ENCODE peak calls at places on chromosomes 12 and 14, in four cellular contexts. N is tibial nerve, E is upper lobe of right lung, K is left ventricle myocardium inferior. R is an unnamed sample.

GRCh38 chr12:53751336-53752191 is at the start of gene CISTR:
- DNase-seq in N (no peak), E (peak; percentile 78), K (no peak), R (peak; percentile 44)

GRCh38 chr12:31002999-31003398 is 70.7 kb upstream of the DDX11 start:
- DNase-seq in N (no peak), E (peak; percentile 25), K (no peak), R (no peak)

GRCh38 chr12:102051431-102051965 is 10.3 kb downstream of the WASHC3 start:
- DNase-seq in N (no peak), E (no peak), K (no peak), R (peak; percentile 10)

GRCh38 chr12:108989381-108989780 is 31.5 kb downstream of the SVOP start:
- DNase-seq in N (no peak), E (no peak), K (no peak), R (no peak)

GRCh38 chr12:88299567-88300101 is 157.5 kb downstream of the TMTC3 start:
- DNase-seq in N (no peak), E (no peak), K (no peak), R (peak; percentile 56)

GRCh38 chr12:85273411-85274075 is 6.5 kb upstream of the ALX1 start:
- DNase-seq in N (no peak), E (peak; percentile 55), K (no peak), R (no peak)

GRCh38 chr12:50397122-50397650 is 777 bp upstream of the FAM186A start:
- DNase-seq in N (no peak), E (no peak), K (no peak), R (no peak)

GRCh38 chr14:105876158-105876557 is 349.8 kb downstream of the TMEM121 start:
- DNase-seq in N (no peak), E (no peak), K (no peak), R (no peak)

GRCh38 chr12:109741286-109741969 is 27.8 kb downstream of the FAM222A start:
- DNase-seq in N (no peak), E (peak; percentile 49), K (peak; percentile 4), R (no peak)

GRCh38 chr14:70888681-70889175 is 18.5 kb upstream of the PCNX1 start:
- DNase-seq in N (no peak), E (no peak), K (no peak), R (peak; percentile 47)

GRCh38 chr14:77302926-77303325 is 17.8 kb downstream of the POMT2 start:
- DNase-seq in N (no peak), E (no peak), K (no peak), R (peak; percentile 71)

GRCh38 chr14:46197856-46198255 is 453.7 kb downstream of the RPL10L start:
- DNase-seq in N (no peak), E (no peak), K (no peak), R (no peak)

GRCh38 chr12:510071-510825 is 50.5 kb downstream of the B4GALNT3 start:
- DNase-seq in N (no peak), E (peak; percentile 74), K (no peak), R (no peak)

GRCh38 chr12:22672951-22673350 is 48.0 kb downstream of the ETNK1 start:
- DNase-seq in N (no peak), E (no peak), K (no peak), R (no peak)

GRCh38 chr12:118307069-118307954 is 65.4 kb downstream of the TAOK3 start:
- DNase-seq in N (no peak), E (no peak), K (no peak), R (no peak)

GRCh38 chr12:113854385-113855136 is 111.6 kb downstream of the RBM19 start:
- DNase-seq in N (no peak), E (no peak), K (peak; percentile 50), R (no peak)

GRCh38 chr14:99968156-99968920 is 96.9 kb upstream of the EVL start:
- DNase-seq in N (no peak), E (no peak), K (no peak), R (no peak)

GRCh38 chr12:116563262-116563661 is 4.1 kb downstream of the MAP1LC3B2 start:
- DNase-seq in N (no peak), E (no peak), K (no peak), R (no peak)

GRCh38 chr14:55125403-55125802 is 3.6 kb upstream of the LGALS3 start:
- DNase-seq in N (no peak), E (no peak), K (no peak), R (peak; percentile 81)

GRCh38 chr14:69481815-69482568 is 2.5 kb upstream of the PLEKHD1 start:
- DNase-seq in N (no peak), E (no peak), K (no peak), R (no peak)

GRCh38 chr14:103552011-103552797 is 10.3 kb downstream of the BAG5 start:
- DNase-seq in N (no peak), E (peak; percentile 73), K (peak; percentile 66), R (no peak)

GRCh38 chr12:30700216-30700900 is 4.7 kb upstream of the IPO8 start:
- DNase-seq in N (no peak), E (no peak), K (no peak), R (no peak)

GRCh38 chr12:82686223-82687019 is at the start of gene TMTC2:
- DNase-seq in N (peak; percentile 90), E (peak; percentile 97), K (peak; percentile 90), R (peak; percentile 83)

GRCh38 chr12:109927622-109928021 is 27.5 kb downstream of the TCHP start:
- DNase-seq in N (no peak), E (no peak), K (no peak), R (peak; percentile 51)

GRCh38 chr14:104819361-104819771 is 18.5 kb downstream of the ZBTB42 start:
- DNase-seq in N (no peak), E (peak; percentile 55), K (no peak), R (no peak)

GRCh38 chr12:29921307-29921706 is 137.6 kb upstream of the TMTC1 start:
- DNase-seq in N (no peak), E (no peak), K (no peak), R (no peak)

GRCh38 chr12:87253157-87253556 is 776.0 kb downstream of the C12orf50 start:
- DNase-seq in N (no peak), E (no peak), K (no peak), R (no peak)

GRCh38 chr12:50082644-50083043 is 2.5 kb upstream of the SMARCD1 start:
- DNase-seq in N (no peak), E (no peak), K (no peak), R (no peak)

GRCh38 chr14:68891851-68892660 is 87.0 kb downstream of the ACTN1 start:
- DNase-seq in N (no peak), E (peak; percentile 41), K (no peak), R (no peak)

GRCh38 chr14:55814873-55815272 is 234.9 kb downstream of the KTN1 start:
- DNase-seq in N (no peak), E (no peak), K (no peak), R (no peak)

GRCh38 chr12:30847259-30847658 is 79.3 kb upstream of the TSPAN11 start:
- DNase-seq in N (peak; percentile 39), E (no peak), K (no peak), R (no peak)

DNA sequence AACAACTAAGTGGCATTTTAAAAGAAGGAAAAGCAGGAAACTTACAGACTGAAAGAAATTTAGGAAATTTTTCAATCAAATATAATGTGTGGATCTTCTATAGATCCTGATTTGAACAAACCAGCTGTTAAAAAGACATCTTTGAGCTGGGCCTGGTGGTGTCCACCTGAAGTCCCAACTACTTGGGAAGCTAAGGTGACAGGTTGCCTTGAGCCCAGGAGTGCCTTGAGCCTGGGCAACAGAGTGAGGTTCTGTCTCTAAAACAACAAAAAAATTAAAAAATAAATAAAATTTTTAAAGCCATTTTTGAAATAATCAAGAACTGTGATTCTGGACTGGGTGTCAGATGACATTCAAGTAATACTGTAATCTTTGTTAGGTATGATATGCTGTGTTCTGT is 7.0 kb downstream of the CKAP4 start:
- DNase-seq in N (no peak), E (no peak), K (no peak), R (no peak)
- H3K4me3 ChIP-seq in N (no peak overlapping the region), E (no peak overlapping the region), K (no peak overlapping the region), R (no peak overlapping the region)

GRCh38 chr14:30088620-30089019 is 161.0 kb upstream of the PRKD1 start:
- DNase-seq in N (no peak), E (no peak), K (no peak), R (no peak)

DNA sequence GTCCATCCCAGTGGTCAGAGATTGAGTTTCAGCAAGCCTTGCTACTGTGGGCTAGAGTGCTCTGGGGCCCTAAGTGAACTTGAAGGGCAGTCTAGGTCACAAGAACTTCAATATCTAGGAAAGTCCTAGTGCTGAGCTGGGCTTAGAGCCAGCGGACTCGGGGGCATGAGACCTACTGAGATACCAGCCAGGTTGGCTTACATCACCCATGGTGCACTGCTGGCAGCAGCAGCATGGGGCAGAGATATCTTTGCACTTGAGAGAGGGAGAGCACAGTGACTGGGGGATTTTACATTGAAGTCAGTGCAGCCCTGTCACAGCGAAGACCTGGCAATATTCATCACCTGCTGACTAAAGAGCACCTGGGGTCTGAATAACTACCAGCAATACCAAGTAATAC is 158.3 kb upstream of the PRKD1 start:
- DNase-seq in N (no peak), E (no peak), K (peak; percentile 38), R (no peak)
- H3K9me3 ChIP-seq in N (peaks cover 7% of the 10 kb centered on the region), E (no peaks in the 10 kb centered on the region), K (peaks cover 43% of the 10 kb centered on the region), R (no peaks in the 10 kb centered on the region)

GRCh38 chr14:23153891-23154796 is 29.3 kb downstream of the SLC7A8 start:
- DNase-seq in N (peak; percentile 93), E (peak; percentile 96), K (peak; percentile 92), R (no peak)

GRCh38 chr14:23149745-23150144 is 30.7 kb upstream of the CEBPE start:
- DNase-seq in N (no peak), E (no peak), K (no peak), R (no peak)

GRCh38 chr14:23151342-23151741 is 32.1 kb downstream of the SLC7A8 start:
- DNase-seq in N (no peak), E (no peak), K (no peak), R (no peak)

GRCh38 chr14:23159516-23159915 is 23.9 kb downstream of the SLC7A8 start:
- DNase-seq in N (no peak), E (no peak), K (no peak), R (no peak)

DNA sequence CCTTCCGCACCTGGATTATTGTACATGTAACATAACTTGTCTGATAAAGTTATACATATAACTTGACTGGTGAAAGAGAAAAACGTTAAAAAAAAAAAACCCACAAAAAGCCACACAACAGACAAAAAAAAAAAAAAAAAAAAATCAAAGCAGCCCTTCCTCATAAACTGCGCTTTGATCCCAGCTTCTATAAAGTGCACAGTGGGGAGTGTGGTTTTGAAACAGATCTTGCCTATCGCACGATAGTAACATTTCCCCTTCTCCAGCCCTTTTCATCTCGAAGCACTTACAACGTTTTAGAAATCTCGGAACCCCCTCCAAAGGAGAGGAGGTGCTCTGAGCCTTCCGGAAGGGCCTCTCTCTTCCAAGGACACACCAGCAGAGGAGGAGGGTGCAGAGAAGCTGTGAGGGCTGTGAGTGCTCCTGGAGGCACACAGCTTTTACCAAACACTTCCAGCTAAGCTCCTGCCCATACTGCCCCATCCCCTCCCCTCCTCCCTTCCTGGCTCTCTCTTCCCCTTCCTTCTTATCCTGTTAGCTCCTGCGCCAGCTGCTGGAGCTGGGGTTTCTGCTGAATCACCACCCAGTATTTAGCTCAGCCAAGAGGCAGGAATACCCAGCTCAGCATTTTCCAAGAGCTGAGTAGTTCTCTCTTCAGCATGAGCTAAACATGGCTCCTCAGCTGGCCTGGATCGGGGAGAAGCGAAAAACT is 28.4 kb downstream of the SLC7A8 start:
- DNase-seq in N (peak; percentile 72), E (peak; percentile 81), K (peak; percentile 80), R (no peak)
- H3K27ac ChIP-seq in N (peak overlapping the region; percentile 80), E (peak overlapping the region; percentile 91), K (peak overlapping the region; percentile 95), R (no peak overlapping the region)

DNA sequence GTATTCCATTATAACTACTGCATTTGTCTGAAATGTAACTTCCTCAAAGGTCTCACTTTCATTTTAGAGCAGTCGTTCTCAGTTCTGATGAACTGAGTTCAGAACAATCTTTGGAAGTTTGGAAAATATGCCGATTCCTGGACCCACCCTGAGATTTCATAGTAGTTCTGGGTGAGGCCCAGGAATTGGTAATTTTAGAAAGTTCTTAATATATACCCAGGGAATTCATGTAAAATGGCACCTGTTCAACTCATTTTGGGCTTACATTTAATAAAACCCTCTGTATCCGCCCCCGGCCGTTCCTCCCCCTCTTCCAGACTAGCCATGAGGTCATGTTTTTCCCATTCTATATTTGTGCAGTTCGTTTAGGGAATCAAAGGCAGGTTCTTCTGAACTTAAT is 5.9 kb downstream of the GSG1 start:
- DNase-seq in N (no peak), E (no peak), K (peak; percentile 30), R (no peak)
- H3K4me3 ChIP-seq in N (peak overlapping the region; percentile 9), E (peak overlapping the region; percentile 38), K (peak overlapping the region; percentile 56), R (peak overlapping the region; percentile 16)

R was measured in CD4-positive, CD25-positive, alpha-beta regulatory T cell.